ENCODE peak calls at places on chromosomes 4 and X, in four cellular contexts. S, X, K and G are unnamed samples.

GRCh38 chr4:145618210-145618911 is 824 bp upstream of the MMAA start:
- DNase-seq in S (peak; percentile 11), X (no peak), K (peak; percentile 13), G (peak; percentile 7)

GRCh38 chr4:124266706-124267105 is 445.8 kb downstream of the ANKRD50 start:
- DNase-seq in S (no peak), X (no peak), K (no peak), G (no peak)

GRCh38 chr4:147108409-147108808 is 162.7 kb upstream of the TTC29 start:
- DNase-seq in S (no peak), X (no peak), K (peak; percentile 66), G (peak; percentile 23)

GRCh38 chrX:24371391-24371972 is 11.0 kb downstream of the SUPT20HL1 start:
- DNase-seq in S (peak; percentile 57), X (no peak), K (peak; percentile 38), G (peak; percentile 51)

GRCh38 chr4:150591284-150591874 is 9.4 kb downstream of the MAB21L2 start:
- DNase-seq in S (no peak), X (no peak), K (no peak), G (no peak)

GRCh38 chr4:76267811-76268210 is 16.3 kb downstream of the FAM47E start:
- DNase-seq in S (no peak), X (no peak), K (no peak), G (no peak)

GRCh38 chrX:23333842-23334535 is 660 bp upstream of the PTCHD1 start:
- DNase-seq in S (no peak), X (no peak), K (no peak), G (no peak)

GRCh38 chrX:53013291-53013690 is 35.3 kb upstream of the GPR173 start:
- DNase-seq in S (no peak), X (no peak), K (no peak), G (no peak)

GRCh38 chrX:9961750-9962149 is 5.4 kb upstream of the CLDN34 start:
- DNase-seq in S (no peak), X (no peak), K (no peak), G (no peak)

GRCh38 chrX:119488749-119489148 is 20.5 kb downstream of the SLC25A5 start:
- DNase-seq in S (peak; percentile 48), X (no peak), K (peak; percentile 53), G (peak; percentile 40)

GRCh38 chr4:127479031-127479622 is 153.6 kb upstream of the INTU start:
- DNase-seq in S (peak; percentile 48), X (no peak), K (peak; percentile 54), G (peak; percentile 21)

GRCh38 chr4:172688536-172688935 is 480.1 kb upstream of the GALNT7 start:
- DNase-seq in S (no peak), X (no peak), K (no peak), G (no peak)

GRCh38 chr4:86181585-86181984 is 178.3 kb downstream of the MAPK10 start:
- DNase-seq in S (no peak), X (no peak), K (peak; percentile 18), G (peak; percentile 16)

GRCh38 chrX:72694170-72694569 is 19.9 kb downstream of the PHKA1 start:
- DNase-seq in S (no peak), X (no peak), K (no peak), G (no peak)